ENCODE peak calls at places on chromosome 19, in six cellular contexts. Z is IMR-90, I is neuronal stem cell, S is H9, V is mesenchymal stem cell, Y is H1. T is an unnamed sample.

GRCh38 chr19:20247016-20247683 is 80.1 kb downstream of the ZNF486 start:
- DNase-seq in I (peak; percentile 29), Y (no peak), Z (no peak), V (peak; percentile 6), S (peak; percentile 59), T (peak; percentile 14)

GRCh38 chr19:11422163-11423068 is 3.3 kb upstream of the RGL3 start:
- DNase-seq in Y (peak; percentile 88), V (peak; percentile 78), S (peak; percentile 99), Z (no peak), I (peak; percentile 17), T (peak; percentile 78)

GRCh38 chr19:55600336-55601028 is 394 bp downstream of the ZNF524 start:
- DNase-seq in I (peak; percentile 91), S (no peak), Z (peak; percentile 54), Y (no peak), V (no peak), T (no peak)

GRCh38 chr19:55149078-55150003 is at the start of gene TNNT1:
- DNase-seq in Y (no peak), S (peak; percentile 78), Z (no peak), V (no peak), I (no peak), T (peak; percentile 35)

GRCh38 chr19:47436712-47437401 is 17.5 kb upstream of the MEIS3 start:
- DNase-seq in I (peak; percentile 85), Y (no peak), S (peak; percentile 84), V (peak; percentile 57), Z (peak; percentile 47), T (peak; percentile 91)

GRCh38 chr19:19062454-19063182 is 1.2 kb upstream of the SLC25A42 start:
- DNase-seq in V (peak; percentile 40), I (no peak), Z (peak; percentile 63), Y (no peak), S (no peak), T (peak; percentile 26)

GRCh38 chr19:33712268-33712667 is 84.4 kb upstream of the KCTD15 start:
- DNase-seq in S (no peak), I (no peak), Z (no peak), Y (no peak), V (no peak), T (no peak)

GRCh38 chr19:39325778-39326680 is 5.4 kb upstream of the LRFN1 start:
- DNase-seq in Y (no peak), I (no peak), Z (peak; percentile 7), V (peak; percentile 33), S (peak; percentile 60), T (no peak)

GRCh38 chr19:38425810-38426466 is at the start of gene RASGRP4:
- DNase-seq in V (no peak), Y (no peak), I (no peak), Z (no peak), S (peak; percentile 40), T (no peak)

GRCh38 chr19:6427131-6427530 is 2.5 kb upstream of the KHSRP start:
- DNase-seq in Z (no peak), V (no peak), S (no peak), Y (no peak), I (no peak), T (no peak)

GRCh38 chr19:6424190-6424938 is at the start of gene KHSRP:
- DNase-seq in V (peak; percentile 9), S (no peak), Y (no peak), I (no peak), Z (no peak), T (no peak)

GRCh38 chr19:6423499-6424189 is 967 bp downstream of the KHSRP start:
- DNase-seq in Y (no peak), V (peak; percentile 83), I (no peak), S (peak; percentile 75), Z (peak; percentile 42), T (peak; percentile 56)

GRCh38 chr19:6425732-6426686 is 1.4 kb upstream of the KHSRP start:
- DNase-seq in Y (no peak), V (no peak), S (no peak), Z (no peak), I (no peak), T (no peak)

DNA sequence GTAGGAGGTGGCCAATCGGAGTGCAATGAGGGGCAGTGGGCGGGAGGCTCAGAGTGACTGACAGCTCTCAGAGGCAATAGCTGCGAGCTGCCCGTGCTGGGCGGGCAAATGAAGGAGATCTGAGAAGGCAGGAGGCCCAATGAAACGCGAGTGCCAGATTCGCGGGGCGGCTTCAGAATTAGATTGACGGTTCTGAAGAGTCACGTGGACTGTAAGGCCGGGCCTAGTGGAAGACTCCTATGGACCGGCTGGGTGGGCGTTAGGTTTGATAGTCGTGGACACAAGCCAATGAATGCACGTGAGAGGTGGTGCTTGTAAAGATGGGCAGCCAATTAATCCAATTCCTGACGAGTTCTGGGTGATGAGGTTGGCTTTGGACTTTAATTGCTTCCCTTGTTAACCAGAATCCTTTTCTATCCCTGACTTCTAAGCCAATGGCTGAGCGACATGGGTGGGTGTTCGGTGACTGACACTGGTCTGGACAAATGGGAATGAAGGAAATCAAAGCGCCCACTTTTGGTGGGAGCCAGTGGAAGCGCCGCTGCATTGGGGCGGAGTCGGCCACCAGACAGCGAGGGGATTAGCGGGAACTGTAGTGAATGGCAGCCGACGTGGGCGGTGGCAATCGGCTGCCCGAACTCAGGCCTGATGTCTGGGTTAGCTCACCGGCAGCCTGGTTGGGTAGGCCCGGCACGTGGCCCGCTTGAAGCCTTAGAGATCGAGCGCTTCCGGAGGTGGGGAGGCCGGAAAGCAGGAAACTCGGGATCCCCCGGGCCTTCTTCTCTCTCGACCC is 524 bp upstream of the KHSRP start:
- DNase-seq in Y (peak; percentile 100), V (peak; percentile 100), Z (peak; percentile 100), S (peak; percentile 100), I (peak; percentile 100), T (peak; percentile 100)
- H3K14ac ChIP-seq in Y (no peak overlapping the region), V (no peak overlapping the region), Z (peak overlapping the region; percentile 57), S (no peak overlapping the region), I (no peak overlapping the region), T (peak overlapping the region; percentile 40)

GRCh38 chr19:6045108-6045507 is 65.2 kb downstream of the RFX2 start:
- DNase-seq in V (no peak), I (no peak), S (no peak), Z (no peak), Y (no peak), T (no peak)
- H4K91ac ChIP-seq in V (no peak overlapping the region), I (no peak overlapping the region), S (no peak overlapping the region), Z (no peak overlapping the region), Y (no peak overlapping the region), T (no peak overlapping the region)

DNA sequence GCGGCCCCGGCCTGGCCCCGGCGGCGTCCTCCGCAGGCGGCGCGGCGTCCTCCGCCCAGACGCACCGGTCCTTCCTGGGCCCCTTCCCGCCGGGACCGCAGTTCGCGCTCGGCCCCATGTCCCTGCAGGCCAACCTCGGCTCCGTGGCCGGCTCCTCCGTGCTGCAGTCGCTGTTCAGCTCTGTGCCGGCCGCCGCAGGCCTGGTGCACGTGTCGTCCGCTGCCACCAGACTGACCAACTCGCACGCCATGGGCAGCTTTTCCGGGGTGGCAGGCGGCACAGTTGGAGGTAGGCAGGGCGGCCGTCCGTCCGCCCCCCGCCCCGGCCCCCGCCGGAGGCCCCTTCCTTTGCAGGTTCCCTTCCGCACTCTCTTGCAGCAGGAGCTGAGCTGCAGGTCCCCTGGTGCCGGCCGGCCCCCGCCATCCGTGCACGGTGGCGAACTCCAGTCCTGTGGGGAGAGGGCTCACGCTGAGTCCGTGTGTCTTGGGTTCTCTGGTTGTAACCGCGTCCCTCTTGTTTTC is 9.2 kb downstream of the PLEKHJ1 start:
- DNase-seq in Y (no peak), V (no peak), S (no peak), Z (no peak), I (no peak), T (no peak)
- H3K14ac ChIP-seq in Y (no peak overlapping the region), V (no peak overlapping the region), S (no peak overlapping the region), Z (no peak overlapping the region), I (no peak overlapping the region), T (no peak overlapping the region)

DNA sequence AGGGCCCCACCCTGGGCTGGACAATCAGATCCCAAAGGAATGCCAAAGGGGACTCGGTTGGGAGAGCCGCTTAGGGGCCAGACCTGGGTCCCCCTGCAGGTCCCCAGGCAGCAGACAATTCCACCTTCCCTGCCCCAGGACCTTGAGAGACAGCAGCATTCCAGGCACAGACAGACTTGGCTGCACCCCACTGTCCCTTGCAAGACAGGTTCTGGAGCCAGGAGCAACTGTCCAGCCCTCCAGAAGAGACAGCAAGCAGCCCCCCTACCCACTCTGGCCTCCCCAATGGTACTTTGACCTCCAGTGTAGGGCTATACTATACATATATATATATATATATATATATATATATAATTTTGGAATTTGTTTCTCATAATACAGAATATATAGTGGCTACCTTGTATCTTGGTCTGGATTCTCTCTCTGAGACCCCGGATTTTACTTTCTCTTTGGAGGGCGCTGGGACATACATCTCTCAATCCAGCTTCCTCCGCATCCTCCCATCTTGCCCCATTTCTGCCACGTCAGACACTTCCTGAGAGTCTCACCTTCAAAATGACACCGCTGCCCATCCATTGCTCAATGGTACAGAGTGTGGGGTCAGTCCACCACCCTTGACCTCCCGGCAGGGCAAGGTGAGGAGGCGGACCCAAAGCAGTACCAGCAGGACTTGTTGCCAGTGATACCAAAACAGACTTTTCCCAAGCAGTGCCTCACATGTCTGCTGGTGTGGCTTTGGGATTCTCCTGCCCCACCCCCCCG is 12.7 kb downstream of the SMIM24 start:
- DNase-seq in Z (no peak), S (no peak), Y (no peak), V (no peak), I (no peak), T (no peak)
- H4K91ac ChIP-seq in Z (no peak overlapping the region), S (no peak overlapping the region), Y (no peak overlapping the region), V (no peak overlapping the region), I (no peak overlapping the region), T (no peak overlapping the region)

DNA sequence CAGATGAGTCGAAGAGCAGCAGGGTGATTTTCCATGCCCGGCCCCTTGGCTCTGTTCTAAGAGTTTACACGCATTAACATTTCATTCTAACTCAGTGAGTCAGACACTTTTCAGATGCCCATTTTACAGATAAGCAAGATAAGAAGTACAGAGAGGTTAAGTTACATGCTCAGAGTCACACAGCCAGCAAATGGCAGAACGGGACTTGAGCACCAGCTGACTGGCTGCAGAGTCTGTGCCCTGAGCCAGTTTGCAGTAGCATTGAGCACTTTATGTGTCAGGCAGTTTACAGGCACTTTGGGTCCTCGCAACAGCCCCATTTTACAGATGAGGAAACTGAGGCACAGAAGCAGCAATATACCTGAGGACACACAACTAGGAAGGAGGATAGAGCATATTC is 19.0 kb downstream of the CCDC8 start:
- DNase-seq in V (no peak), Y (no peak), Z (no peak), I (no peak), S (no peak), T (peak; percentile 90)
- H3K14ac ChIP-seq in V (no peak overlapping the region), Y (no peak overlapping the region), Z (no peak overlapping the region), I (no peak overlapping the region), S (no peak overlapping the region), T (no peak overlapping the region)

GRCh38 chr19:18007939-18008673 is at the start of gene ARRDC2:
- DNase-seq in Y (peak; percentile 71), S (peak; percentile 93), I (peak; percentile 88), Z (peak; percentile 87), V (peak; percentile 91), T (peak; percentile 84)
- H4K91ac ChIP-seq in Y (peak within 1 kb of the TSS; percentile 94), S (no peak within 1 kb of the TSS), I (peak within 1 kb of the TSS; percentile 97), Z (peak within 1 kb of the TSS; percentile 50), V (peak within 1 kb of the TSS; percentile 98), T (no peak within 1 kb of the TSS)

GRCh38 chr19:4471400-4472173 is 510 bp upstream of the HDGFL2 start:
- DNase-seq in V (peak; percentile 100), Y (peak; percentile 99), S (peak; percentile 99), I (peak; percentile 100), Z (peak; percentile 100), T (peak; percentile 100)
- H3K14ac ChIP-seq in V (no peak overlapping the region), Y (no peak overlapping the region), S (no peak overlapping the region), I (no peak overlapping the region), Z (peak overlapping the region; percentile 66), T (peak overlapping the region; percentile 62)

T was measured in trophoblast cell.